ENCODE peak calls at places on chromosomes 3 and 15, in four cellular contexts. One of them, this sample, is unnamed.

GRCh38 chr15:70093070-70093469 is 4.6 kb downstream of the TLE3 start:
- DNase-seq in IMR-90: no peak
- DNase-seq in neural progenitor cell: no peak
- DNase-seq in H1: no peak
- DNase-seq in this sample: no peak

GRCh38 chr3:71585126-71585525 is 1.6 kb upstream of the FOXP1 start:
- DNase-seq in IMR-90: no peak
- DNase-seq in neural progenitor cell: peak
- DNase-seq in H1: no peak
- DNase-seq in this sample: no peak

GRCh38 chr15:33059184-33059583 is 135.3 kb downstream of the FMN1 start:
- DNase-seq in IMR-90: peak
- DNase-seq in neural progenitor cell: no peak
- DNase-seq in H1: no peak
- DNase-seq in this sample: no peak

GRCh38 chr15:72118400-72118978 is at the start of gene SENP8:
- DNase-seq in IMR-90: no peak
- DNase-seq in neural progenitor cell: no peak
- DNase-seq in H1: no peak
- DNase-seq in this sample: no peak

GRCh38 chr3:66468016-66468735 is 32.6 kb downstream of the LRIG1 start:
- DNase-seq in IMR-90: peak
- DNase-seq in neural progenitor cell: no peak
- DNase-seq in H1: no peak
- DNase-seq in this sample: no peak

GRCh38 chr3:32575451-32575850 is 4.8 kb upstream of the DYNC1LI1 start:
- DNase-seq in IMR-90: peak
- DNase-seq in neural progenitor cell: no peak
- DNase-seq in H1: no peak
- DNase-seq in this sample: no peak

GRCh38 chr3:97711664-97712063 is 52.9 kb upstream of the ARL6 start:
- DNase-seq in IMR-90: no peak
- DNase-seq in neural progenitor cell: no peak
- DNase-seq in H1: no peak
- DNase-seq in this sample: no peak

GRCh38 chr3:51371943-51372557 is 13.0 kb upstream of the MANF start:
- DNase-seq in IMR-90: peak
- DNase-seq in neural progenitor cell: peak
- DNase-seq in H1: no peak
- DNase-seq in this sample: peak

GRCh38 chr15:82128401-82129143 is 82.8 kb upstream of the MEX3B start:
- DNase-seq in IMR-90: peak
- DNase-seq in neural progenitor cell: no peak
- DNase-seq in H1: no peak
- DNase-seq in this sample: no peak

GRCh38 chr3:141064255-141064926 is 13.2 kb downstream of the SPSB4 start:
- DNase-seq in IMR-90: no peak
- DNase-seq in neural progenitor cell: no peak
- DNase-seq in H1: no peak
- DNase-seq in this sample: no peak

GRCh38 chr3:177905173-177905894 is 630.9 kb upstream of the KCNMB2 start:
- DNase-seq in IMR-90: peak
- DNase-seq in neural progenitor cell: no peak
- DNase-seq in H1: no peak
- DNase-seq in this sample: no peak

GRCh38 chr3:107555359-107555758 is 32.6 kb downstream of the BBX start:
- DNase-seq in IMR-90: no peak
- DNase-seq in neural progenitor cell: no peak
- DNase-seq in H1: no peak
- DNase-seq in this sample: no peak

GRCh38 chr3:160150525-160150924 is 74.7 kb upstream of the C3orf80 start:
- DNase-seq in IMR-90: peak
- DNase-seq in neural progenitor cell: no peak
- DNase-seq in H1: no peak
- DNase-seq in this sample: no peak

GRCh38 chr3:145024700-145025099 is 1053.1 kb downstream of the DIPK2A start:
- DNase-seq in IMR-90: no peak
- DNase-seq in neural progenitor cell: no peak
- DNase-seq in H1: no peak
- DNase-seq in this sample: no peak

GRCh38 chr3:102687851-102688555 is 253.2 kb downstream of the ZPLD1 start:
- DNase-seq in IMR-90: no peak
- DNase-seq in neural progenitor cell: peak
- DNase-seq in H1: peak
- DNase-seq in this sample: no peak

GRCh38 chr15:73982251-73982962 is 9.7 kb downstream of the STOML1 start:
- DNase-seq in IMR-90: peak
- DNase-seq in neural progenitor cell: no peak
- DNase-seq in H1: no peak
- DNase-seq in this sample: peak

GRCh38 chr15:63476229-63476632 is 28.2 kb upstream of the USP3 start:
- DNase-seq in IMR-90: peak
- DNase-seq in neural progenitor cell: no peak
- DNase-seq in H1: no peak
- DNase-seq in this sample: no peak

GRCh38 chr3:32469151-32469874 is 33.3 kb downstream of the CMTM6 start:
- DNase-seq in IMR-90: no peak
- DNase-seq in neural progenitor cell: no peak
- DNase-seq in H1: no peak
- DNase-seq in this sample: no peak

GRCh38 chr3:73614385-73614784 is 10.4 kb downstream of the PDZRN3 start:
- DNase-seq in IMR-90: peak
- DNase-seq in neural progenitor cell: no peak
- DNase-seq in H1: no peak
- DNase-seq in this sample: no peak

GRCh38 chr3:146803746-146804145 is 198.6 kb upstream of the PLSCR5 start:
- DNase-seq in IMR-90: peak
- DNase-seq in neural progenitor cell: peak
- DNase-seq in H1: peak
- DNase-seq in this sample: no peak

DNA sequence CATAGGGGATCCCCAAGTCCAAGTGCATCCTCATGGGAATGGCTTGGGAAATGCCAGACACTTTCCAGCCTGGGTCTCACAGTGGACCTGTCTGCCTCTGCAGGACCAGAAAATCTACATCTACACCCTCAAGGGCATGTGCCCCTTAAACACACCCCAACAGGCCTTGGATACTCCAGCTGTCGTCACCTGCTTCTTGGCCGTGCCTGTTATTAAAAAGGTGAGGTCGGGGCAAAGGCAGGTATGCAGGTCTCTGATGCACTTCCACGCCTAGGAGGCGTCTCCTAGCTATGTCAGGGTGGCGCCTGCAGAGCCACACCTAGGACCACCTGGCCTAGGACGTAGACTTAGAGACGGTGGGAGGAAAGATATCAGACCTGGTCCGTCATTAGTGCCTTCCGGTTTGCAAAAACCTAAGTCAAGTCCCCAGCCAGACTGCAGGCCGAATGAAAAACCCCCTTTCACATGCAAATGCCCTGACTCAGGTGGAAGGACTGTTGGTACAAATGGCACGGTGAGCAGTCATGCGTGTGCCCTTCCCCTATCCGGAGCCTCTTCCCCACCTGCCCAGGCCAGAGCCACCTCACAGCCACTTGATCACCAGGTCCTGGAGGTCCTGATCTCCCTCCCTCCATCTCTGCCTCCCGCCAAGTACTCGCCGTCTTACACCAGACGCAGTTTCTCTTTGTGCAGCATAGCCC is 143.5 kb downstream of the LRRK1 start:
- DNase-seq in IMR-90: no peak
- DNase-seq in neural progenitor cell: no peak
- DNase-seq in H1: peak
- DNase-seq in this sample: peak
- H3K9ac ChIP-seq in IMR-90: no peak
- H3K9ac ChIP-seq in neural progenitor cell: no peak
- H3K9ac ChIP-seq in H1: no peak
- H3K9ac ChIP-seq in this sample: no peak

GRCh38 chr15:29438714-29439076 is 169.1 kb upstream of the NSMCE3 start:
- DNase-seq in IMR-90: no peak
- DNase-seq in neural progenitor cell: no peak
- DNase-seq in H1: no peak
- DNase-seq in this sample: no peak

GRCh38 chr15:29437888-29438713 is 168.5 kb upstream of the NSMCE3 start:
- DNase-seq in IMR-90: no peak
- DNase-seq in neural progenitor cell: no peak
- DNase-seq in H1: no peak
- DNase-seq in this sample: no peak

GRCh38 chr15:29446480-29446879 is 176.9 kb upstream of the NSMCE3 start:
- DNase-seq in IMR-90: no peak
- DNase-seq in neural progenitor cell: no peak
- DNase-seq in H1: no peak
- DNase-seq in this sample: no peak

GRCh38 chr15:29440541-29440940 is 170.9 kb upstream of the NSMCE3 start:
- DNase-seq in IMR-90: no peak
- DNase-seq in neural progenitor cell: no peak
- DNase-seq in H1: no peak
- DNase-seq in this sample: no peak

GRCh38 chr15:29442532-29442931 is 172.9 kb upstream of the NSMCE3 start:
- DNase-seq in IMR-90: no peak
- DNase-seq in neural progenitor cell: no peak
- DNase-seq in H1: no peak
- DNase-seq in this sample: no peak
- TF ChIP-seq CTCF in IMR-90: no peak
- TF ChIP-seq CTCF in neural progenitor cell: no peak
- TF ChIP-seq CTCF in H1: no peak
- TF ChIP-seq CTCF in this sample: no peak

GRCh38 chr15:80180986-80181385 is 28.2 kb downstream of the FAH start:
- DNase-seq in IMR-90: no peak
- DNase-seq in neural progenitor cell: no peak
- DNase-seq in H1: no peak
- DNase-seq in this sample: no peak

GRCh38 chr15:80182611-80183210 is 29.9 kb downstream of the FAH start:
- DNase-seq in IMR-90: peak
- DNase-seq in neural progenitor cell: no peak
- DNase-seq in H1: no peak
- DNase-seq in this sample: no peak

GRCh38 chr15:80183886-80184285 is 31.1 kb downstream of the FAH start:
- DNase-seq in IMR-90: peak
- DNase-seq in neural progenitor cell: peak
- DNase-seq in H1: no peak
- DNase-seq in this sample: no peak

GRCh38 chr15:80185152-80185551 is 32.4 kb downstream of the FAH start:
- DNase-seq in IMR-90: no peak
- DNase-seq in neural progenitor cell: no peak
- DNase-seq in H1: no peak
- DNase-seq in this sample: no peak

GRCh38 chr15:80183291-80183690 is 30.5 kb downstream of the FAH start:
- DNase-seq in IMR-90: no peak
- DNase-seq in neural progenitor cell: no peak
- DNase-seq in H1: no peak
- DNase-seq in this sample: no peak
- H3K9ac ChIP-seq in IMR-90: no peak
- H3K9ac ChIP-seq in neural progenitor cell: no peak
- H3K9ac ChIP-seq in H1: no peak
- H3K9ac ChIP-seq in this sample: no peak

DNA sequence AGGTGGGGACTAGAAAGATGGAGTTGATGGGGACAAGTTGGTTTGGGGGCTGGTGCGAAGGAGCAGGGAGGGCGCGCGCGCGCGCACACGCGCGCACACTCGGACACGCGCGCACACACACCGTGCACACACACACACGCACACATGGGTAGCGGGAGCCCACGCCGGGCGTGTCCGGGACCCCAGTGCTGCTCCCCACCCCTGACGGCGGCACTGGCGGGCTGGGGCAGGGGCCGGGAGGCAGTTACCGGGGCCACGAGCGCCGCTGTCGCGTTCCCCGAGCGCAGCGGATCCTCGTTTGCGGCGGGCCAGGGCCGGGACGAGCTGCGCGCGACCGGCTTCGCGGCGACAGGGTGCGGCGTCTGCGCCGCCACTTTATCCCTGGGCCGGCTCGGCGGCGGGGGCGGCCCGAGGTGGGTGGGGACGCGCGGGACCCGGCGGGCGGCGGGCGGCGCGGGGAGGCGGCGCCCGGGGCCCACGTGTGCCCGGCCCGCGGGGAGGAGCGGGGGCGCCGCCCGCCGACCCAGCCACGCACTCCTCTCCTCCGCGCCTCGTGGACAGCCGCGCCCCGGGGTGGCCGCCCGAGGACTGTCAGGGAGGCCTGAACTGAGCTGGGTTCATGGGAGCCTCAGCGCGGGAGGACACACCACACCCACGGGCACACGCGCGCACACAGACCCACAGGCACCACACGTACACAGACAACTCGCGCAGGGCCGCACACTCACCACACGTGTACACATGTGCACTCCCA is 698 bp upstream of the MGLL start:
- DNase-seq in IMR-90: peak
- DNase-seq in neural progenitor cell: peak
- DNase-seq in H1: no peak
- DNase-seq in this sample: peak
- TF ChIP-seq CTCF in IMR-90: peak
- TF ChIP-seq CTCF in neural progenitor cell: no peak
- TF ChIP-seq CTCF in H1: no peak
- TF ChIP-seq CTCF in this sample: no peak

GRCh38 chr3:104628185-104628789 is 738.4 kb upstream of the ALCAM start:
- DNase-seq in IMR-90: peak
- DNase-seq in neural progenitor cell: peak
- DNase-seq in H1: no peak
- DNase-seq in this sample: no peak
- H3K9ac ChIP-seq in IMR-90: no peak
- H3K9ac ChIP-seq in neural progenitor cell: no peak
- H3K9ac ChIP-seq in H1: no peak
- H3K9ac ChIP-seq in this sample: no peak

GRCh38 chr3:50154840-50155490 is at the start of gene SEMA3F:
- DNase-seq in IMR-90: peak
- DNase-seq in neural progenitor cell: peak
- DNase-seq in H1: no peak
- DNase-seq in this sample: peak

GRCh38 chr3:50153782-50154475 is 1.2 kb upstream of the SEMA3F start:
- DNase-seq in IMR-90: no peak
- DNase-seq in neural progenitor cell: no peak
- DNase-seq in H1: no peak
- DNase-seq in this sample: no peak

GRCh38 chr3:50155891-50156290 is 767 bp downstream of the SEMA3F start:
- DNase-seq in IMR-90: no peak
- DNase-seq in neural progenitor cell: peak
- DNase-seq in H1: no peak
- DNase-seq in this sample: no peak

GRCh38 chr3:50155491-50155878 is 361 bp downstream of the SEMA3F start:
- DNase-seq in IMR-90: no peak
- DNase-seq in neural progenitor cell: no peak
- DNase-seq in H1: no peak
- DNase-seq in this sample: no peak

GRCh38 chr3:50154476-50154839 is 666 bp upstream of the SEMA3F start:
- DNase-seq in IMR-90: no peak
- DNase-seq in neural progenitor cell: no peak
- DNase-seq in H1: no peak
- DNase-seq in this sample: no peak
- TF ChIP-seq CTCF in IMR-90: peak
- TF ChIP-seq CTCF in neural progenitor cell: peak
- TF ChIP-seq CTCF in H1: no peak
- TF ChIP-seq CTCF in this sample: peak

GRCh38 chr3:152051501-152052404 is 178.3 kb downstream of the SUCNR1 start:
- DNase-seq in IMR-90: peak
- DNase-seq in neural progenitor cell: no peak
- DNase-seq in H1: no peak
- DNase-seq in this sample: no peak
- H3K9ac ChIP-seq in IMR-90: no peak
- H3K9ac ChIP-seq in neural progenitor cell: no peak
- H3K9ac ChIP-seq in H1: no peak
- H3K9ac ChIP-seq in this sample: no peak

GRCh38 chr15:100914876-100915275 is 4.3 kb upstream of the LRRK1 start:
- DNase-seq in IMR-90: peak
- DNase-seq in neural progenitor cell: peak
- DNase-seq in H1: no peak
- DNase-seq in this sample: peak
- TF ChIP-seq CTCF in IMR-90: peak
- TF ChIP-seq CTCF in neural progenitor cell: peak
- TF ChIP-seq CTCF in H1: peak
- TF ChIP-seq CTCF in this sample: no peak

This sample was measured in kidney.